ENCODE peak calls at places on chromosomes 5 and 9, in four cellular contexts. E, T, S and L are unnamed samples. For H3K9me3, the result is how much of the 10 kb centered on the place peaks cover.

GRCh38 chr9:12628546-12628945 is 64.6 kb upstream of the TYRP1 start:
- ATAC-seq in T (no peak), E (no peak), S (no peak), L (no peak)

GRCh38 chr9:16344343-16344742 is 526.1 kb downstream of the BNC2 start:
- ATAC-seq in E (no peak), S (no peak), T (no peak), L (peak)

GRCh38 chr5:156778752-156779151 is 71.3 kb upstream of the PPP1R2B start:
- ATAC-seq in T (no peak), E (no peak), S (no peak), L (no peak)

GRCh38 chr9:82421498-82421897 is 432.9 kb downstream of the SPATA31D1 start:
- ATAC-seq in S (no peak), E (no peak), T (no peak), L (no peak)

GRCh38 chr9:16689352-16689938 is 181.0 kb downstream of the BNC2 start:
- ATAC-seq in S (no peak), T (no peak), E (peak), L (no peak)

GRCh38 chr5:159936686-159937329 is 20.5 kb downstream of the ADRA1B start:
- ATAC-seq in E (no peak), S (no peak), T (no peak), L (no peak)

GRCh38 chr5:45355189-45355992 is 340.8 kb downstream of the HCN1 start:
- ATAC-seq in E (no peak), T (no peak), S (peak), L (no peak)

GRCh38 chr9:99143661-99144060 is 38.7 kb downstream of the TGFBR1 start:
- ATAC-seq in S (no peak), E (no peak), T (no peak), L (no peak)

GRCh38 chr9:26975728-26976707 is 19.8 kb downstream of the IFT74 start:
- ATAC-seq in E (no peak), S (peak), T (peak), L (peak)

GRCh38 chr9:90287567-90288274 is 354.9 kb downstream of the DIRAS2 start:
- ATAC-seq in T (no peak), S (no peak), E (no peak), L (no peak)

GRCh38 chr9:133406480-133407307 is 11.1 kb downstream of the REXO4 start:
- ATAC-seq in S (peak), T (peak), E (peak), L (peak)

GRCh38 chr9:35338086-35338485 is 151.8 kb upstream of the RUSC2 start:
- ATAC-seq in S (no peak), T (peak), E (no peak), L (no peak)

GRCh38 chr5:14743601-14744295 is 79.2 kb downstream of the OTULIN start:
- ATAC-seq in S (no peak), E (no peak), T (no peak), L (no peak)

GRCh38 chr9:33148367-33149019 is 18.6 kb downstream of the B4GALT1 start:
- ATAC-seq in S (no peak), E (no peak), T (no peak), L (no peak)

GRCh38 chr5:142426676-142427364 is 102.0 kb upstream of the SPRY4 start:
- ATAC-seq in E (no peak), T (no peak), S (no peak), L (no peak)

GRCh38 chr5:77347435-77348098 is 137.1 kb downstream of the PDE8B start:
- ATAC-seq in T (no peak), S (no peak), E (no peak), L (no peak)

GRCh38 chr5:131224387-131225191 is 39.3 kb upstream of the CDC42SE2 start:
- ATAC-seq in E (no peak), S (no peak), T (peak), L (peak)

GRCh38 chr9:136254381-136255165 is 9.0 kb upstream of the QSOX2 start:
- ATAC-seq in T (peak), E (no peak), S (no peak), L (peak)

GRCh38 chr9:93724852-93725251 is 148.5 kb downstream of the PHF2 start:
- ATAC-seq in E (no peak), T (no peak), S (no peak), L (no peak)

GRCh38 chr5:132010645-132011560 is 555 bp downstream of the ACSL6 start:
- ATAC-seq in S (peak), T (no peak), E (no peak), L (no peak)

GRCh38 chr5:5787366-5787765 is 364.9 kb downstream of the ICE1 start:
- ATAC-seq in E (no peak), S (no peak), T (no peak), L (no peak)

GRCh38 chr5:77138981-77139380 is 51.9 kb upstream of the ZBED3 start:
- ATAC-seq in T (no peak), E (no peak), S (peak), L (peak)

GRCh38 chr5:90020575-90021535 is 388.7 kb downstream of the CETN3 start:
- ATAC-seq in S (peak), T (no peak), E (no peak), L (no peak)

GRCh38 chr5:168681556-168682183 is 102.5 kb upstream of the PANK3 start:
- ATAC-seq in S (peak), E (no peak), T (peak), L (peak)

GRCh38 chr9:123998970-123999621 is 12.5 kb upstream of the LHX2 start:
- ATAC-seq in E (no peak), T (no peak), S (no peak), L (no peak)

GRCh38 chr9:5696884-5697283 is 68.0 kb downstream of the RIC1 start:
- ATAC-seq in E (no peak), T (no peak), S (no peak), L (no peak)

GRCh38 chr5:149143470-149143869 is 2.2 kb downstream of the ABLIM3 start:
- ATAC-seq in S (peak), E (no peak), T (no peak), L (peak)

GRCh38 chr9:99977042-99977792 is 70.8 kb downstream of the STX17 start:
- ATAC-seq in E (no peak), T (peak), S (peak), L (no peak)

GRCh38 chr5:132838516-132839282 is 8.3 kb upstream of the SHROOM1 start:
- ATAC-seq in S (no peak), E (no peak), T (no peak), L (no peak)

GRCh38 chr5:31119938-31120641 is 73.4 kb upstream of the CDH6 start:
- ATAC-seq in E (no peak), T (no peak), S (no peak), L (no peak)

GRCh38 chr9:77488439-77489126 is 159.5 kb downstream of the GNA14 start:
- ATAC-seq in E (no peak), S (no peak), T (peak), L (no peak)
- TF ChIP-seq CTCF in E (no peak), S (no peak), T (no peak), L (no peak)

GRCh38 chr5:40078907-40079575 is 600.7 kb upstream of the PTGER4 start:
- ATAC-seq in E (no peak), S (peak), T (no peak), L (no peak)
- H3K9me3 ChIP-seq in E (under half), S (under half), T (under half), L (under half)

GRCh38 chr9:80285325-80285724 is 713.6 kb downstream of the TLE4 start:
- ATAC-seq in E (no peak), T (no peak), S (no peak), L (no peak)
- TF ChIP-seq CTCF in E (no peak), T (no peak), S (no peak), L (no peak)

GRCh38 chr5:158482201-158482600 is 617.5 kb downstream of the EBF1 start:
- ATAC-seq in S (no peak), E (no peak), T (no peak), L (no peak)
- H3K9me3 ChIP-seq in S (under half), E (under half), T (under half), L (under half)

DNA sequence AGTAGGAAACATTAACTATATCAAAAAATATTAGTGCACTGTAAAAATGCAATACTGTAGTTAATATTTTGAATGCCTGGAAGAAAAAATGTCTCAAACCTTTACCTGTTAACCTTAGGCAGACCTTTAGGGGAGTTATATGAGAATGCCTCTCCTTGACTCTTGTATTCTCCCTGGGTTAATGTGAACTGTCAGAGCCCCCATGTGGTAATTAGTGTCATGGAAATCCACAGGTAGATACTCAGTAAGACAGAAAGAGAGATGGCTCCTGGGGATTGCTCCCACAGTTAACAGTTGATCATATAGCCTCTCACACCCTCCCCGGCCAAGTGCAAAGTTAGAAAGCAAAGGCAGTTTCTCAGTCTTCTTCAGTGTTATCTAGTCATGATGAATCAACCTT is 742.8 kb downstream of the NR2F1-AS1 start:
- ATAC-seq in T (no peak), E (no peak), S (no peak), L (no peak)
- TF ChIP-seq CTCF in T (no peak), E (no peak), S (no peak), L (no peak)

DNA sequence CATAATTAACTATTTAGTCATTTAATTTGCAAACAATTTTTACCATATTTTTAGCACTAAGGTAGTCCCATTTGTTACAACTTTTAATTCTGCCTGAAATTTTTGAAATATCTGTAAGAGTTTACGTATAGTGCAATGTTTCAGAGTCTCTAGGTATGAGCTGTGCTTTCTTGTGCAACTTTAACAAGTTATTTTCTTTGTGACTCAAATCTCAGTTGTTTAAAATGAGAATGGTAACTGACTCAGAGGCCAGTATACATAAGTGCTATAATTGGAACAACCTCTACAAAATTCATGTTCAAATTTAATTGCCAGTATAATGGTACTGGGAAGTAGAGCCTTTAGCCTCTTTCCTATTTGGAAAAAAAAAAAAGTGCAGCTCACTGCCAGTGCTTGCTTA is 14.2 kb upstream of the ZNF883 start:
- ATAC-seq in T (no peak), S (no peak), E (no peak), L (no peak)
- H3K9me3 ChIP-seq in T (under half), S (under half), E (under half), L (under half)